ENCODE peak calls at places on chromosomes 12 and 14, in four cellular contexts. A is ecto neural progenitor cell; V is NCI-H69; T is naive thymus-derived CD8-positive, alpha-beta T cell. F is an unnamed sample.

GRCh38 chr12:100026241-100026640 is 41.5 kb upstream of the ANKS1B start:
- DNase-seq in V (no peak), A (no peak), T (no peak), F (no peak)

GRCh38 chr14:68359862-68360552 is 432.9 kb downstream of the ZFP36L1 start:
- DNase-seq in A (no peak), T (no peak), V (no peak), F (no peak)

GRCh38 chr14:90455100-90455571 is 58.3 kb downstream of the CALM1 start:
- DNase-seq in T (no peak), A (peak), V (peak), F (no peak)

GRCh38 chr14:24634158-24634557 is at the start of gene GZMB:
- DNase-seq in V (no peak), T (no peak), A (no peak), F (no peak)

GRCh38 chr12:105523164-105524057 is 192.9 kb downstream of the C12orf75 start:
- DNase-seq in A (peak), V (no peak), T (no peak), F (no peak)

GRCh38 chr12:1289371-1290155 is 298.5 kb downstream of the ERC1 start:
- DNase-seq in A (no peak), V (no peak), T (no peak), F (no peak)

GRCh38 chr12:49019435-49020317 is 1.1 kb upstream of the PRKAG1 start:
- DNase-seq in A (no peak), V (peak), T (no peak), F (no peak)

GRCh38 chr12:64451687-64452558 is at the start of gene TBK1:
- DNase-seq in T (peak), V (peak), A (peak), F (peak)

GRCh38 chr14:30621954-30622830 is at the start of gene SCFD1:
- DNase-seq in V (peak), A (peak), T (peak), F (peak)

GRCh38 chr12:131621701-131622421 is 89.0 kb upstream of the SFSWAP start:
- DNase-seq in V (no peak), A (peak), T (peak), F (no peak)

GRCh38 chr12:69821441-69822204 is 3.4 kb upstream of the MYRFL start:
- DNase-seq in A (no peak), T (no peak), V (peak), F (no peak)

GRCh38 chr12:26771861-26772260 is 61.1 kb downstream of the ITPR2 start:
- DNase-seq in V (no peak), T (no peak), A (no peak), F (no peak)

GRCh38 chr14:33689680-33690079 is 261.2 kb downstream of the EGLN3 start:
- DNase-seq in T (no peak), V (no peak), A (no peak), F (no peak)

GRCh38 chr12:108724054-108724889 is 7.0 kb downstream of the CORO1C start:
- DNase-seq in T (no peak), A (no peak), V (peak), F (no peak)

GRCh38 chr14:71105177-71105576 is 197.9 kb downstream of the PCNX1 start:
- DNase-seq in T (no peak), A (no peak), V (no peak), F (no peak)

GRCh38 chr12:30450872-30451271 is 244.8 kb downstream of the IPO8 start:
- DNase-seq in T (no peak), A (no peak), V (peak), F (no peak)

GRCh38 chr12:18752947-18753346 is 15.0 kb downstream of the CAPZA3 start:
- DNase-seq in A (peak), V (no peak), T (no peak), F (no peak)

GRCh38 chr12:77402726-77403125 is 337.4 kb upstream of the E2F7 start:
- DNase-seq in V (peak), A (no peak), T (no peak), F (no peak)

GRCh38 chr12:3225154-3225795 is 148.1 kb downstream of the TSPAN9 start:
- DNase-seq in T (peak), A (no peak), V (no peak), F (no peak)

GRCh38 chr12:94172973-94173372 is 24.6 kb downstream of the PLXNC1 start:
- DNase-seq in V (no peak), A (no peak), T (no peak), F (no peak)

GRCh38 chr12:638948-639557 is 24.2 kb downstream of the NINJ2 start:
- DNase-seq in A (no peak), V (no peak), T (no peak), F (no peak)

GRCh38 chr14:105249175-105250007 is 1.1 kb downstream of the BTBD6 start:
- DNase-seq in A (peak), T (no peak), V (no peak), F (no peak)

GRCh38 chr12:114136656-114137055 is 170.5 kb upstream of the RBM19 start:
- DNase-seq in V (no peak), T (no peak), A (no peak), F (no peak)

GRCh38 chr12:26746315-26746714 is 86.7 kb downstream of the ITPR2 start:
- DNase-seq in V (no peak), A (no peak), T (no peak), F (no peak)

GRCh38 chr12:6662602-6662905 is 365 bp downstream of the ING4 start:
- DNase-seq in A (no peak), V (peak), T (no peak), F (no peak)

GRCh38 chr12:123109319-123109772 is 41.5 kb downstream of the PITPNM2 start:
- DNase-seq in T (no peak), A (no peak), V (no peak), F (no peak)

GRCh38 chr12:129202109-129202814 is 349.0 kb downstream of the GLT1D1 start:
- DNase-seq in V (no peak), T (no peak), A (no peak), F (no peak)

GRCh38 chr12:67302162-67302561 is 33.0 kb downstream of the CAND1 start:
- DNase-seq in T (no peak), V (no peak), A (no peak), F (no peak)

GRCh38 chr12:47940773-47941474 is 22.5 kb upstream of the TMEM106C start:
- DNase-seq in V (no peak), A (no peak), T (no peak), F (no peak)

GRCh38 chr12:108801736-108802665 is 55.4 kb downstream of the SSH1 start:
- DNase-seq in A (peak), T (no peak), V (no peak), F (peak)

GRCh38 chr12:102903318-102904007 is 13.6 kb downstream of the PAH start:
- DNase-seq in A (no peak), V (peak), T (no peak), F (no peak)

GRCh38 chr12:47650469-47650868 is 55.4 kb downstream of the RPAP3 start:
- DNase-seq in T (no peak), A (no peak), V (peak), F (no peak)

GRCh38 chr12:25130741-25131188 is 64.2 kb downstream of the DNAI7 start:
- DNase-seq in V (peak), A (no peak), T (no peak), F (no peak)

GRCh38 chr12:89474615-89475014 is 50.0 kb downstream of the GALNT4 start:
- DNase-seq in A (no peak), T (no peak), V (no peak), F (no peak)

GRCh38 chr12:131895640-131896079 is 1.2 kb downstream of the ULK1 start:
- DNase-seq in V (no peak), T (no peak), A (no peak), F (no peak)

GRCh38 chr14:74425525-74426201 is 347 bp downstream of the SYNDIG1L start:
- DNase-seq in T (no peak), A (peak), V (no peak), F (no peak)

GRCh38 chr14:69105326-69105725 is 47.6 kb downstream of the DCAF5 start:
- DNase-seq in T (no peak), V (no peak), A (no peak), F (no peak)

GRCh38 chr12:19648173-19648572 is 208.9 kb downstream of the AEBP2 start:
- DNase-seq in V (no peak), T (no peak), A (no peak), F (no peak)

GRCh38 chr14:100306506-100307214 is 416 bp upstream of the SLC25A29 start:
- DNase-seq in T (peak), A (peak), V (peak), F (peak)

GRCh38 chr12:76704693-76705092 is 59.2 kb upstream of the ZDHHC17 start:
- DNase-seq in A (no peak), T (no peak), V (no peak), F (no peak)

F was measured in H1.